ENCODE peak calls at places on chromosomes 5 and 9, in six cellular contexts. One of them, this sample, is unnamed. For H3K4me1, the result is how much of the 10 kb centered on the place peaks cover.

GRCh38 chr5:37090781-37091180 is 158.4 kb downstream of the CPLANE1 start:
- DNase-seq in adipocyte: no peak
- DNase-seq in A549: no peak
- DNase-seq in transverse colon: no peak
- DNase-seq in lung: no peak
- DNase-seq in neuronal stem cell: no peak
- DNase-seq in this sample: no peak

GRCh38 chr9:137127301-137128157 is 11.4 kb upstream of the GRIN1 start:
- DNase-seq in adipocyte: no peak
- DNase-seq in A549: peak
- DNase-seq in transverse colon: peak
- DNase-seq in lung: peak
- DNase-seq in neuronal stem cell: no peak
- DNase-seq in this sample: no peak

GRCh38 chr5:113153512-113154097 is 177.0 kb downstream of the DCP2 start:
- DNase-seq in adipocyte: peak
- DNase-seq in A549: no peak
- DNase-seq in transverse colon: no peak
- DNase-seq in lung: no peak
- DNase-seq in neuronal stem cell: no peak
- DNase-seq in this sample: no peak

GRCh38 chr5:130102375-130102774 is 198.1 kb downstream of the CHSY3 start:
- DNase-seq in adipocyte: no peak
- DNase-seq in A549: no peak
- DNase-seq in transverse colon: no peak
- DNase-seq in lung: no peak
- DNase-seq in neuronal stem cell: no peak
- DNase-seq in this sample: no peak

GRCh38 chr9:90870646-90871326 is 69.2 kb downstream of the SYK start:
- DNase-seq in adipocyte: peak
- DNase-seq in A549: peak
- DNase-seq in transverse colon: peak
- DNase-seq in lung: peak
- DNase-seq in neuronal stem cell: peak
- DNase-seq in this sample: no peak

GRCh38 chr5:172586118-172587060 is 54.7 kb upstream of the NEURL1B start:
- DNase-seq in adipocyte: no peak
- DNase-seq in A549: no peak
- DNase-seq in transverse colon: peak
- DNase-seq in lung: no peak
- DNase-seq in neuronal stem cell: no peak
- DNase-seq in this sample: no peak

GRCh38 chr9:115540091-115540490 is 422.1 kb upstream of the TNC start:
- DNase-seq in adipocyte: peak
- DNase-seq in A549: no peak
- DNase-seq in transverse colon: no peak
- DNase-seq in lung: no peak
- DNase-seq in neuronal stem cell: no peak
- DNase-seq in this sample: no peak

GRCh38 chr9:126750941-126751725 is 53.7 kb upstream of the ZBTB43 start:
- DNase-seq in adipocyte: no peak
- DNase-seq in A549: no peak
- DNase-seq in transverse colon: no peak
- DNase-seq in lung: no peak
- DNase-seq in neuronal stem cell: no peak
- DNase-seq in this sample: no peak

GRCh38 chr9:109968702-109969450 is 188.9 kb downstream of the PALM2AKAP2 start:
- DNase-seq in adipocyte: no peak
- DNase-seq in A549: peak
- DNase-seq in transverse colon: no peak
- DNase-seq in lung: no peak
- DNase-seq in neuronal stem cell: no peak
- DNase-seq in this sample: no peak

GRCh38 chr5:131245312-131245711 is 18.5 kb upstream of the CDC42SE2 start:
- DNase-seq in adipocyte: no peak
- DNase-seq in A549: no peak
- DNase-seq in transverse colon: no peak
- DNase-seq in lung: no peak
- DNase-seq in neuronal stem cell: no peak
- DNase-seq in this sample: no peak

DNA sequence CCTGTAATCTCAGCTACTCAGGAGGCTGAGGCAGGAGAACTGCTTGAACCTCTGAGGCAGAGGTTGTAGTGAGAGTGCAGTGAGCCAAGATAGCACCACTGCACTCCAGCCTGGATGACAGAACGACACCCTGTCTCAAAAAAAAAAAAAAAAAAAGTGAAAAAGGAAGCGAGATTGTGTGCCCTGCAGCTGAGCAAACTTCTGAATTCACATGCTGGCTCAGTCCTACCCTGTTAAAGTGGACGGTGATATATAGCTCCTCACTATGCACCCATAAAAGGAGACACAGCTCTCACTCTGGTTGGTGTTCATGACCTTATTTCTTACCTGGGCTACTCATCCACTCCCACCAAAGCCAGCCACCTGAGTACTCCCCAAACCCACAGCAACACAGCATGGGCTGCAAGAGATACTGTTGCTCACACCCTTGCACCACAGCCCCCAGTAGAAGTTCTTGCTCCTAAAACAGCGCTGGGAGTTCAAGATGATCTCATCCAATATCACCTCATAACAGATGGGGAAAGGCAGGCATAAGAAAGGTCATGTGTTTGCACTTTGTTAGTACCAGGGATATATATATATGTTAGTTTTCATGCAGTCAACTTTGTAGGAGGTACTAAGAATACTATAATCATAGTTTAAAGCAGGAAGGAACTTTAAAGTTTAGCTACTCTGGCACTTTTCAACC is 4.1 kb downstream of the TTLL11 start:
- DNase-seq in adipocyte: no peak
- DNase-seq in A549: no peak
- DNase-seq in transverse colon: no peak
- DNase-seq in lung: no peak
- DNase-seq in neuronal stem cell: no peak
- DNase-seq in this sample: no peak
- H3K4me1 ChIP-seq in adipocyte: under half
- H3K4me1 ChIP-seq in A549: under half
- H3K4me1 ChIP-seq in transverse colon: under half
- H3K4me1 ChIP-seq in lung: under half
- H3K4me1 ChIP-seq in neuronal stem cell: under half
- H3K4me1 ChIP-seq in this sample: half or more

DNA sequence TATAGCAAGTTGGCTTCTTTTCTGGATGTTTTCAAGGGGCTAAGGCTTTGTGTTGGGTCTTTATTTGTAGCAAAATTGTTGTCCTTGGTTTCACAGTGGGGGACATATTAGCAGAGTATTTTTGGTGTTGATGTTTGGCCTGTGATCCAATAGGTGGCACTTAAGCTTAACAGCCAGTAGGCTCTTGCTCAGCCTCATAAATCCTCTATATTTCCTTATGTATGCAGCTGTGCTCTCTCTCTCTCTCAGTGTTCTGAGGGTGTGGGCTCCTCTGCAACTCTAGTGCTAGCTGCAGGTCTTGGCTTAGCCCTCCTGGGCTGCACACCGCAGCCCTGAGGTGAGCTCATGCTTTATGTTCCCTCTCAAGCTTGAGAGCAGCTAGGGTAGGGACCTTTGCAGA is 195.0 kb upstream of the GHR start:
- DNase-seq in adipocyte: no peak
- DNase-seq in A549: no peak
- DNase-seq in transverse colon: no peak
- DNase-seq in lung: no peak
- DNase-seq in neuronal stem cell: no peak
- DNase-seq in this sample: no peak
- H3K4me1 ChIP-seq in adipocyte: under half
- H3K4me1 ChIP-seq in A549: under half
- H3K4me1 ChIP-seq in transverse colon: under half
- H3K4me1 ChIP-seq in lung: under half
- H3K4me1 ChIP-seq in neuronal stem cell: under half
- H3K4me1 ChIP-seq in this sample: under half

GRCh38 chr9:79694208-79694607 is 122.4 kb downstream of the TLE4 start:
- DNase-seq in adipocyte: no peak
- DNase-seq in A549: no peak
- DNase-seq in transverse colon: no peak
- DNase-seq in lung: no peak
- DNase-seq in neuronal stem cell: no peak
- DNase-seq in this sample: no peak

GRCh38 chr9:79694676-79695400 is 123.1 kb downstream of the TLE4 start:
- DNase-seq in adipocyte: peak
- DNase-seq in A549: no peak
- DNase-seq in transverse colon: no peak
- DNase-seq in lung: no peak
- DNase-seq in neuronal stem cell: peak
- DNase-seq in this sample: no peak

GRCh38 chr9:79693750-79694149 is 122.0 kb downstream of the TLE4 start:
- DNase-seq in adipocyte: no peak
- DNase-seq in A549: no peak
- DNase-seq in transverse colon: no peak
- DNase-seq in lung: no peak
- DNase-seq in neuronal stem cell: no peak
- DNase-seq in this sample: peak

GRCh38 chr9:79691496-79691895 is 119.7 kb downstream of the TLE4 start:
- DNase-seq in adipocyte: no peak
- DNase-seq in A549: no peak
- DNase-seq in transverse colon: no peak
- DNase-seq in lung: no peak
- DNase-seq in neuronal stem cell: no peak
- DNase-seq in this sample: no peak

GRCh38 chr9:79692857-79693571 is 121.2 kb downstream of the TLE4 start:
- DNase-seq in adipocyte: no peak
- DNase-seq in A549: no peak
- DNase-seq in transverse colon: no peak
- DNase-seq in lung: no peak
- DNase-seq in neuronal stem cell: no peak
- DNase-seq in this sample: no peak
- H3K4me1 ChIP-seq in adipocyte: under half
- H3K4me1 ChIP-seq in A549: under half
- H3K4me1 ChIP-seq in transverse colon: under half
- H3K4me1 ChIP-seq in lung: under half
- H3K4me1 ChIP-seq in neuronal stem cell: under half
- H3K4me1 ChIP-seq in this sample: half or more

GRCh38 chr9:107488400-107489143 is 997 bp downstream of the KLF4 start:
- DNase-seq in adipocyte: peak
- DNase-seq in A549: peak
- DNase-seq in transverse colon: peak
- DNase-seq in lung: peak
- DNase-seq in neuronal stem cell: no peak
- DNase-seq in this sample: peak

GRCh38 chr9:107489687-107490605 is at the start of gene KLF4:
- DNase-seq in adipocyte: peak
- DNase-seq in A549: peak
- DNase-seq in transverse colon: peak
- DNase-seq in lung: peak
- DNase-seq in neuronal stem cell: peak
- DNase-seq in this sample: peak

GRCh38 chr9:107489144-107489673 is 360 bp downstream of the KLF4 start:
- DNase-seq in adipocyte: no peak
- DNase-seq in A549: no peak
- DNase-seq in transverse colon: peak
- DNase-seq in lung: no peak
- DNase-seq in neuronal stem cell: no peak
- DNase-seq in this sample: no peak

GRCh38 chr9:107486674-107487520 is 2.7 kb downstream of the KLF4 start:
- DNase-seq in adipocyte: peak
- DNase-seq in A549: no peak
- DNase-seq in transverse colon: peak
- DNase-seq in lung: peak
- DNase-seq in neuronal stem cell: no peak
- DNase-seq in this sample: no peak

DNA sequence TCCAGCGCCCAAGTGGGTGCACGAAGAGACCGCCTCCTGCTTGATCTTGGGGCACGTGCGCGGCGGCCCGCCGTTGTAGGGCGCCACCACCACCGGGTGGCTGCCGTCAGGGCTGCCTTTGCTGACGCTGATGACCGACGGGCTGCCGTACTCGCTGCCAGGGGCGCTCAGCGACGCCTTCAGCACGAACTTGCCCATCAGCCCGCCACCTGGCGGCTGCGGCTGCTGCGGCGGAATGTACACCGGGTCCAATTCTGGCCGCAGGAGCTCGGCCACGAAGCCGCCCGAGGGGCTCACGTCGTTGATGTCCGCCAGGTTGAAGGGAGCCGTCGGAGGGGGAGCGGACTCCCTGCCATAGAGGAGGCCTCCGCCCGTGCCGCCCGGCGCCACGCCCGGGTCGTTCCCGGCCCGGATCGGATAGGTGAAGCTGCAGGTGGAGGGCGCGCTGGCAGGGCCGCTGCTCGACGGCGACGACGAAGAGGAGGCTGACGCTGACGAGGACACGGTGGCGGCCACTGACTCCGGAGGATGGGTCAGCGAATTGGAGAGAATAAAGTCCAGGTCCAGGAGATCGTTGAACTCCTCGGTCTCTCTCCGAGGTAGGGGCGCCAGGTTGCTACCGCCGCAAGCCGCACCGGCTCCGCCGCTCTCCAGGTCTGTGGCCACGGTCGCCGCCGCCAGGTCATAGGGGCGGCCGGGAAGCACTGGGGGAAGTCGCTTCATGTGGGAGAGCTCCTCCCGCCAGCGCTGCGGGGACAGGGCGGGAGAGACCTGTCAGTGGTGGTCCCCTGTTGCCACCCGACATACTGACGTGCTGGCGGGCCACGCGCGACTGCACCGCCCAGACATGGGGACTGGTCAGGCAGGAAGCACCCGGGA is 1.8 kb downstream of the KLF4 start:
- DNase-seq in adipocyte: peak
- DNase-seq in A549: peak
- DNase-seq in transverse colon: peak
- DNase-seq in lung: peak
- DNase-seq in neuronal stem cell: peak
- DNase-seq in this sample: peak
- H3K4me1 ChIP-seq in adipocyte: under half
- H3K4me1 ChIP-seq in A549: under half
- H3K4me1 ChIP-seq in transverse colon: under half
- H3K4me1 ChIP-seq in lung: under half
- H3K4me1 ChIP-seq in neuronal stem cell: under half
- H3K4me1 ChIP-seq in this sample: under half

DNA sequence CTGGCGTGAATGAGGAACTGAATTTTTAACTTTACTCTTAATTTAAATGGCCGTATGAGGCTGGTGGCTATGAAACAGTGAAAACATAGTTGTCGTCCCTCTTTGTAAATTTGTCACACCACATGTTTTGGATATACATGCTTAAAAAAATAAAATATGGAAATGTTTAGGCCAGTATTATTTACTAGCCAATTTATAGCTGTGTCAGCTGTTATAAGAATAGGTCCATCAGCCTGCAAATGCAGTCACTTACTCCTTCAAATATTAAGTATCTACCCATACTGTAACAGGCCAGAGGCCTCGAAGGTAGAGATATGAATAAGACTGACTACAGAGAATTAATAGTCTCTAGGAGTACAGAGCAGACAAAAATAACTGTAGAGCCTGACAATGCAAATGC is 30.0 kb downstream of the NR6A1 start:
- DNase-seq in adipocyte: no peak
- DNase-seq in A549: no peak
- DNase-seq in transverse colon: no peak
- DNase-seq in lung: no peak
- DNase-seq in neuronal stem cell: no peak
- DNase-seq in this sample: no peak
- H3K4me1 ChIP-seq in adipocyte: under half
- H3K4me1 ChIP-seq in A549: under half
- H3K4me1 ChIP-seq in transverse colon: under half
- H3K4me1 ChIP-seq in lung: under half
- H3K4me1 ChIP-seq in neuronal stem cell: under half
- H3K4me1 ChIP-seq in this sample: under half